ENCODE peak calls at places on chromosome 9, in ten cellular contexts. One of them, this sample, is unnamed.

GRCh38 chr9:18824095-18824666 is 208.8 kb downstream of the SAXO1 start:
- DNase-seq in BJ: no peak
- DNase-seq in dorsolateral prefrontal cortex: no peak
- DNase-seq in GM06990: no peak
- DNase-seq in lung: no peak
- DNase-seq in lower lobe of right lung: no peak
- DNase-seq in cardiac muscle cell: no peak
- DNase-seq in psoas muscle: no peak
- DNase-seq in keratinocyte: no peak
- DNase-seq in brain microvascular endothelial cell: no peak
- DNase-seq in this sample: peak

GRCh38 chr9:137029058-137029922 is 1.3 kb upstream of the ABCA2 start:
- DNase-seq in lung: peak
- DNase-seq in dorsolateral prefrontal cortex: peak
- DNase-seq in BJ: no peak
- DNase-seq in psoas muscle: peak
- DNase-seq in lower lobe of right lung: peak
- DNase-seq in brain microvascular endothelial cell: peak
- DNase-seq in keratinocyte: no peak
- DNase-seq in GM06990: peak
- DNase-seq in cardiac muscle cell: peak
- DNase-seq in this sample: peak

GRCh38 chr9:38253200-38253599 is 139.3 kb upstream of the ALDH1B1 start:
- DNase-seq in lung: no peak
- DNase-seq in keratinocyte: no peak
- DNase-seq in cardiac muscle cell: no peak
- DNase-seq in BJ: no peak
- DNase-seq in GM06990: no peak
- DNase-seq in brain microvascular endothelial cell: no peak
- DNase-seq in psoas muscle: no peak
- DNase-seq in lower lobe of right lung: no peak
- DNase-seq in dorsolateral prefrontal cortex: no peak
- DNase-seq in this sample: no peak

GRCh38 chr9:127066060-127066774 is 56.2 kb downstream of the ANGPTL2 start:
- DNase-seq in lower lobe of right lung: no peak
- DNase-seq in psoas muscle: no peak
- DNase-seq in cardiac muscle cell: no peak
- DNase-seq in keratinocyte: no peak
- DNase-seq in BJ: no peak
- DNase-seq in lung: no peak
- DNase-seq in GM06990: no peak
- DNase-seq in brain microvascular endothelial cell: peak
- DNase-seq in dorsolateral prefrontal cortex: no peak
- DNase-seq in this sample: no peak

GRCh38 chr9:93673271-93673843 is 97.0 kb downstream of the PHF2 start:
- DNase-seq in cardiac muscle cell: no peak
- DNase-seq in lower lobe of right lung: no peak
- DNase-seq in dorsolateral prefrontal cortex: no peak
- DNase-seq in brain microvascular endothelial cell: no peak
- DNase-seq in lung: no peak
- DNase-seq in keratinocyte: no peak
- DNase-seq in BJ: no peak
- DNase-seq in GM06990: no peak
- DNase-seq in psoas muscle: no peak
- DNase-seq in this sample: no peak

GRCh38 chr9:4987996-4988421 is 2.9 kb downstream of the JAK2 start:
- DNase-seq in GM06990: peak
- DNase-seq in psoas muscle: no peak
- DNase-seq in keratinocyte: no peak
- DNase-seq in lung: peak
- DNase-seq in dorsolateral prefrontal cortex: peak
- DNase-seq in cardiac muscle cell: peak
- DNase-seq in brain microvascular endothelial cell: peak
- DNase-seq in BJ: no peak
- DNase-seq in lower lobe of right lung: no peak
- DNase-seq in this sample: peak

GRCh38 chr9:4225291-4226119 is 74.4 kb downstream of the GLIS3 start:
- DNase-seq in cardiac muscle cell: no peak
- DNase-seq in lung: no peak
- DNase-seq in BJ: peak
- DNase-seq in keratinocyte: peak
- DNase-seq in GM06990: no peak
- DNase-seq in brain microvascular endothelial cell: peak
- DNase-seq in dorsolateral prefrontal cortex: no peak
- DNase-seq in lower lobe of right lung: no peak
- DNase-seq in psoas muscle: no peak
- DNase-seq in this sample: no peak

GRCh38 chr9:89477395-89477794 is 20.5 kb downstream of the SEMA4D start:
- DNase-seq in dorsolateral prefrontal cortex: no peak
- DNase-seq in BJ: no peak
- DNase-seq in lower lobe of right lung: no peak
- DNase-seq in GM06990: no peak
- DNase-seq in brain microvascular endothelial cell: no peak
- DNase-seq in keratinocyte: no peak
- DNase-seq in cardiac muscle cell: no peak
- DNase-seq in psoas muscle: no peak
- DNase-seq in lung: no peak
- DNase-seq in this sample: no peak

GRCh38 chr9:29319727-29320513 is 1746.6 kb upstream of the C9orf72 start:
- DNase-seq in cardiac muscle cell: no peak
- DNase-seq in BJ: no peak
- DNase-seq in lower lobe of right lung: no peak
- DNase-seq in psoas muscle: no peak
- DNase-seq in GM06990: no peak
- DNase-seq in lung: no peak
- DNase-seq in dorsolateral prefrontal cortex: no peak
- DNase-seq in keratinocyte: no peak
- DNase-seq in brain microvascular endothelial cell: no peak
- DNase-seq in this sample: peak

GRCh38 chr9:108634164-108634563 is 221.6 kb downstream of the ACTL7B start:
- DNase-seq in BJ: no peak
- DNase-seq in keratinocyte: peak
- DNase-seq in lung: no peak
- DNase-seq in brain microvascular endothelial cell: no peak
- DNase-seq in psoas muscle: no peak
- DNase-seq in GM06990: no peak
- DNase-seq in cardiac muscle cell: no peak
- DNase-seq in lower lobe of right lung: no peak
- DNase-seq in dorsolateral prefrontal cortex: no peak
- DNase-seq in this sample: no peak

GRCh38 chr9:129656795-129657390 is 8.6 kb upstream of the PRRX2 start:
- DNase-seq in brain microvascular endothelial cell: peak
- DNase-seq in GM06990: no peak
- DNase-seq in psoas muscle: no peak
- DNase-seq in lung: no peak
- DNase-seq in dorsolateral prefrontal cortex: no peak
- DNase-seq in lower lobe of right lung: no peak
- DNase-seq in keratinocyte: no peak
- DNase-seq in BJ: peak
- DNase-seq in cardiac muscle cell: no peak
- DNase-seq in this sample: no peak

GRCh38 chr9:110669439-110669838 is 848 bp downstream of the MUSK start:
- DNase-seq in brain microvascular endothelial cell: no peak
- DNase-seq in lung: no peak
- DNase-seq in dorsolateral prefrontal cortex: no peak
- DNase-seq in keratinocyte: no peak
- DNase-seq in BJ: no peak
- DNase-seq in GM06990: no peak
- DNase-seq in cardiac muscle cell: no peak
- DNase-seq in lower lobe of right lung: no peak
- DNase-seq in psoas muscle: no peak
- DNase-seq in this sample: peak

GRCh38 chr9:131095666-131096489 is 453 bp upstream of the AIF1L start:
- DNase-seq in BJ: no peak
- DNase-seq in lower lobe of right lung: no peak
- DNase-seq in dorsolateral prefrontal cortex: no peak
- DNase-seq in lung: no peak
- DNase-seq in cardiac muscle cell: peak
- DNase-seq in psoas muscle: no peak
- DNase-seq in GM06990: no peak
- DNase-seq in keratinocyte: no peak
- DNase-seq in brain microvascular endothelial cell: no peak
- DNase-seq in this sample: no peak

GRCh38 chr9:36293918-36294317 is 35.7 kb upstream of the GNE start:
- DNase-seq in GM06990: no peak
- DNase-seq in BJ: no peak
- DNase-seq in keratinocyte: no peak
- DNase-seq in brain microvascular endothelial cell: no peak
- DNase-seq in lung: no peak
- DNase-seq in cardiac muscle cell: no peak
- DNase-seq in dorsolateral prefrontal cortex: no peak
- DNase-seq in psoas muscle: no peak
- DNase-seq in lower lobe of right lung: no peak
- DNase-seq in this sample: no peak
- TF ChIP-seq CTCF in GM06990: no peak
- TF ChIP-seq CTCF in BJ: no peak
- TF ChIP-seq CTCF in keratinocyte: no peak
- TF ChIP-seq CTCF in brain microvascular endothelial cell: no peak
- TF ChIP-seq CTCF in lung: no peak
- TF ChIP-seq CTCF in cardiac muscle cell: no peak
- TF ChIP-seq CTCF in dorsolateral prefrontal cortex: no peak
- TF ChIP-seq CTCF in psoas muscle: no peak
- TF ChIP-seq CTCF in lower lobe of right lung: no peak
- TF ChIP-seq CTCF in this sample: no peak

GRCh38 chr9:87149794-87150193 is 202.5 kb upstream of the GAS1 start:
- DNase-seq in dorsolateral prefrontal cortex: no peak
- DNase-seq in brain microvascular endothelial cell: peak
- DNase-seq in lung: no peak
- DNase-seq in GM06990: no peak
- DNase-seq in cardiac muscle cell: no peak
- DNase-seq in lower lobe of right lung: no peak
- DNase-seq in psoas muscle: no peak
- DNase-seq in keratinocyte: no peak
- DNase-seq in BJ: peak
- DNase-seq in this sample: no peak

GRCh38 chr9:87147803-87148202 is 200.5 kb upstream of the GAS1 start:
- DNase-seq in lung: no peak
- DNase-seq in BJ: no peak
- DNase-seq in lower lobe of right lung: no peak
- DNase-seq in brain microvascular endothelial cell: no peak
- DNase-seq in psoas muscle: no peak
- DNase-seq in keratinocyte: no peak
- DNase-seq in dorsolateral prefrontal cortex: peak
- DNase-seq in cardiac muscle cell: no peak
- DNase-seq in GM06990: no peak
- DNase-seq in this sample: no peak

GRCh38 chr9:87152206-87152605 is 204.9 kb upstream of the GAS1 start:
- DNase-seq in lower lobe of right lung: no peak
- DNase-seq in GM06990: no peak
- DNase-seq in dorsolateral prefrontal cortex: no peak
- DNase-seq in keratinocyte: no peak
- DNase-seq in lung: no peak
- DNase-seq in cardiac muscle cell: no peak
- DNase-seq in psoas muscle: no peak
- DNase-seq in brain microvascular endothelial cell: no peak
- DNase-seq in BJ: no peak
- DNase-seq in this sample: no peak

DNA sequence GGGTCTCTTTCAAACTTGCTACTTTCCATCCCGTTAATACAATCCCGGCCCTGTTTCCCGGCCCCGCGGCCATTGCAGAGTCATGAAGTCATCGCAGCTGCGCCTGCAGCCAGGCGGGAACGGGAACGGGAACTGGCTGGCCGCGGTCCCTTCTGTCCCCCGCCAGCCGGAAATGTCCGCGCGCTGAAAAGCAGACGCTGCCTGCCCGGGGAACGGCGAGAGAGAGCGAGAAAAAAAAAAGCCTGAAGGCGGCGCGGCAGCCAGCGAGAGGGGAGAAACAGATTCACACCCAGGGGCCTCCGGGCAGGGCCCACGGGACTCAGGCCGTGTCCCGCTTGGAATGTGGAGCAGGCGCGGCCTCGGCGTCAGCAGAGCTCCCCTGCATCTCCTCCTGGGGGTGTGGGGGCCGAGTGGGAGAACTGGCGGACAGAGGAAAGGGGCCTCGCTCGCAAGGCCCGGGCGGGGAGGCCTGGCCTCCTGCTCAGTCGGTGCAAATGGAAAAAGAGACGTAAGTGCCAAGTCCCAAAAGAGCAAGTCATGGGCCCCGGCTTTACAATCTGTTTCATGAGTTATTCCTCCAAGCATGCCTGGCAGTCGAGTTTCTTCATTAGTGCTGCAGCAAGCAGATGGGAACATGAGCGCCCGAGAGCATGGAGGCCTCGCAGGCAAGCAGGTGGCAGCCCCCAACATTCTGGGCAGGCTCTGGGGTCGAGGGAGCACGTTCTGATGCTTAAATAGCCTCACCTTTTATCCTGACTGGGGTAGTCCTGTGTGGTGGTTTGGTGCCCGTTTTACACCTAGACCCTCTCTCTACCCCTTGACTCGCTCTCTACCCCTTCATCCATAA is 201.3 kb upstream of the GAS1 start:
- DNase-seq in lung: peak
- DNase-seq in lower lobe of right lung: peak
- DNase-seq in BJ: peak
- DNase-seq in dorsolateral prefrontal cortex: peak
- DNase-seq in cardiac muscle cell: peak
- DNase-seq in GM06990: no peak
- DNase-seq in brain microvascular endothelial cell: peak
- DNase-seq in psoas muscle: peak
- DNase-seq in keratinocyte: no peak
- DNase-seq in this sample: no peak
- H3K4me3 ChIP-seq in lung: no peak
- H3K4me3 ChIP-seq in lower lobe of right lung: peak
- H3K4me3 ChIP-seq in BJ: peak
- H3K4me3 ChIP-seq in dorsolateral prefrontal cortex: peak
- H3K4me3 ChIP-seq in cardiac muscle cell: no peak
- H3K4me3 ChIP-seq in GM06990: no peak
- H3K4me3 ChIP-seq in brain microvascular endothelial cell: peak
- H3K4me3 ChIP-seq in psoas muscle: peak
- H3K4me3 ChIP-seq in keratinocyte: peak
- H3K4me3 ChIP-seq in this sample: no peak

GRCh38 chr9:31799953-31800609 is 584.4 kb upstream of the ACO1 start:
- DNase-seq in GM06990: no peak
- DNase-seq in psoas muscle: no peak
- DNase-seq in BJ: no peak
- DNase-seq in keratinocyte: no peak
- DNase-seq in brain microvascular endothelial cell: peak
- DNase-seq in cardiac muscle cell: peak
- DNase-seq in dorsolateral prefrontal cortex: no peak
- DNase-seq in lower lobe of right lung: no peak
- DNase-seq in lung: no peak
- DNase-seq in this sample: peak
- TF ChIP-seq CTCF in GM06990: peak
- TF ChIP-seq CTCF in psoas muscle: peak
- TF ChIP-seq CTCF in BJ: peak
- TF ChIP-seq CTCF in keratinocyte: peak
- TF ChIP-seq CTCF in brain microvascular endothelial cell: peak
- TF ChIP-seq CTCF in cardiac muscle cell: peak
- TF ChIP-seq CTCF in dorsolateral prefrontal cortex: peak
- TF ChIP-seq CTCF in lower lobe of right lung: peak
- TF ChIP-seq CTCF in lung: peak
- TF ChIP-seq CTCF in this sample: peak

DNA sequence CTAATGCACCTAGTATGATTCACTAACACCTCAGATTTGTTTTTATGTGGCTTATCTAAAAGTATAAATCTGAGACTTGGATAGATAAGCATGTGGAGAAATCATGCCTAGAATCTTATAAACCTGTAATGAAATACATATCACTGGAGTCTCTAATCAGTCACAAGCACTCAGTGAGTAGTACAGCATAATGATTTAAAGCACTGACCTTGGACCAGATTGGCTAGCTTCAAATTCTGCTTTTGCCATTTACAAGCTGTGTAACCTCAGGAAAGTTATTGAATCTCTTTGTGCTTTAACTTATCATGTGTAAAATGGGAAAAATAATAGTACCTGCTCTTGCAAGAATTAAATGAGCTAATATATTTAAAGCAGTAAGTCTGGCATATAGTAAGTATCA is 61.2 kb upstream of the ALDH1A1 start:
- DNase-seq in lung: no peak
- DNase-seq in keratinocyte: no peak
- DNase-seq in cardiac muscle cell: no peak
- DNase-seq in dorsolateral prefrontal cortex: no peak
- DNase-seq in brain microvascular endothelial cell: no peak
- DNase-seq in psoas muscle: no peak
- DNase-seq in BJ: no peak
- DNase-seq in GM06990: no peak
- DNase-seq in lower lobe of right lung: no peak
- DNase-seq in this sample: no peak
- H3K4me3 ChIP-seq in lung: no peak
- H3K4me3 ChIP-seq in keratinocyte: no peak
- H3K4me3 ChIP-seq in cardiac muscle cell: no peak
- H3K4me3 ChIP-seq in dorsolateral prefrontal cortex: no peak
- H3K4me3 ChIP-seq in brain microvascular endothelial cell: no peak
- H3K4me3 ChIP-seq in psoas muscle: no peak
- H3K4me3 ChIP-seq in BJ: no peak
- H3K4me3 ChIP-seq in GM06990: no peak
- H3K4me3 ChIP-seq in lower lobe of right lung: no peak
- H3K4me3 ChIP-seq in this sample: no peak

This sample was measured in GM12865.